ENCODE peak calls at places on chromosomes 4 and X, in nine cellular contexts. D, R, G, V, W, M, Q, J and A are unnamed samples.

GRCh38 chr4:184906480-184907097 is 80.8 kb upstream of the ACSL1 start:
- DNase-seq in D (no peak), R (no peak), G (no peak), V (no peak), W (no peak), M (no peak), Q (no peak), J (no peak), A (no peak)

GRCh38 chr4:40838742-40839141 is 89.0 kb downstream of the NSUN7 start:
- DNase-seq in D (no peak), R (no peak), G (no peak), V (no peak), W (no peak), M (no peak), Q (no peak), J (no peak), A (no peak)

GRCh38 chr4:70688795-70689231 is 481 bp downstream of the UTP3 start:
- DNase-seq in D (no peak), R (no peak), G (no peak), V (no peak), W (peak), M (no peak), Q (no peak), J (no peak), A (no peak)

GRCh38 chr4:4284827-4285618 is 4.9 kb downstream of the LYAR start:
- DNase-seq in D (no peak), R (no peak), G (no peak), V (no peak), W (peak), M (no peak), Q (no peak), J (no peak), A (no peak)

GRCh38 chr4:48138936-48139335 is 4.9 kb upstream of the TXK start:
- DNase-seq in D (no peak), R (no peak), G (no peak), V (no peak), W (no peak), M (no peak), Q (no peak), J (peak), A (peak)

GRCh38 chrX:22666441-22666840 is 333.3 kb upstream of the DDX53 start:
- DNase-seq in D (no peak), R (no peak), G (peak), V (no peak), W (peak), M (no peak), Q (no peak), J (peak), A (peak)

GRCh38 chr4:61923179-61923578 is 723.1 kb downstream of the ADGRL3 start:
- DNase-seq in D (no peak), R (no peak), G (no peak), V (no peak), W (no peak), M (no peak), Q (no peak), J (no peak), A (no peak)

GRCh38 chr4:7769936-7770674 is 169.6 kb downstream of the AFAP1 start:
- DNase-seq in D (no peak), R (no peak), G (peak), V (peak), W (peak), M (peak), Q (no peak), J (peak), A (no peak)

GRCh38 chr4:145069361-145069760 is 28.6 kb downstream of the ANAPC10 start:
- DNase-seq in D (no peak), R (no peak), G (no peak), V (no peak), W (no peak), M (no peak), Q (no peak), J (no peak), A (no peak)

GRCh38 chrX:34656842-34657780 is at the start of gene TMEM47:
- DNase-seq in D (peak), R (no peak), G (peak), V (peak), W (peak), M (peak), Q (peak), J (no peak), A (peak)

GRCh38 chrX:10415704-10416001 is 204.7 kb downstream of the MID1 start:
- DNase-seq in D (no peak), R (peak), G (no peak), V (no peak), W (no peak), M (no peak), Q (no peak), J (no peak), A (no peak)

GRCh38 chrX:149505671-149506070 is 565 bp upstream of the IDS start:
- DNase-seq in D (no peak), R (no peak), G (no peak), V (no peak), W (no peak), M (no peak), Q (no peak), J (no peak), A (no peak)

GRCh38 chr4:76726631-76727030 is 171.3 kb downstream of the SOWAHB start:
- DNase-seq in D (no peak), R (no peak), G (no peak), V (no peak), W (no peak), M (no peak), Q (no peak), J (no peak), A (no peak)

GRCh38 chr4:76725039-76725438 is 172.9 kb downstream of the SOWAHB start:
- DNase-seq in D (no peak), R (no peak), G (no peak), V (no peak), W (no peak), M (no peak), Q (no peak), J (no peak), A (no peak)

GRCh38 chr4:76723916-76724315 is 174.0 kb downstream of the SOWAHB start:
- DNase-seq in D (no peak), R (peak), G (no peak), V (no peak), W (no peak), M (no peak), Q (no peak), J (no peak), A (no peak)

GRCh38 chr4:76726141-76726540 is 171.8 kb downstream of the SOWAHB start:
- DNase-seq in D (no peak), R (no peak), G (no peak), V (no peak), W (no peak), M (no peak), Q (no peak), J (no peak), A (no peak)

GRCh38 chr4:76723373-76723772 is 174.6 kb downstream of the SOWAHB start:
- DNase-seq in D (no peak), R (no peak), G (no peak), V (no peak), W (no peak), M (no peak), Q (no peak), J (no peak), A (no peak)
- TF ChIP-seq CTCF in D (no peak), R (no peak), G (no peak), V (no peak), W (no peak), M (no peak), Q (peak), J (no peak), A (no peak)

GRCh38 chr4:26152051-26152450 is 168.8 kb upstream of the RBPJ start:
- DNase-seq in D (no peak), R (no peak), G (no peak), V (no peak), W (no peak), M (no peak), Q (no peak), J (no peak), A (no peak)

GRCh38 chr4:26145212-26145611 is 175.6 kb upstream of the RBPJ start:
- DNase-seq in D (no peak), R (no peak), G (no peak), V (no peak), W (peak), M (no peak), Q (no peak), J (no peak), A (no peak)

GRCh38 chr4:26148925-26149324 is 171.9 kb upstream of the RBPJ start:
- DNase-seq in D (no peak), R (no peak), G (no peak), V (no peak), W (no peak), M (no peak), Q (no peak), J (no peak), A (no peak)

GRCh38 chr4:26151615-26152014 is 169.2 kb upstream of the RBPJ start:
- DNase-seq in D (no peak), R (no peak), G (no peak), V (no peak), W (no peak), M (no peak), Q (no peak), J (no peak), A (no peak)

DNA sequence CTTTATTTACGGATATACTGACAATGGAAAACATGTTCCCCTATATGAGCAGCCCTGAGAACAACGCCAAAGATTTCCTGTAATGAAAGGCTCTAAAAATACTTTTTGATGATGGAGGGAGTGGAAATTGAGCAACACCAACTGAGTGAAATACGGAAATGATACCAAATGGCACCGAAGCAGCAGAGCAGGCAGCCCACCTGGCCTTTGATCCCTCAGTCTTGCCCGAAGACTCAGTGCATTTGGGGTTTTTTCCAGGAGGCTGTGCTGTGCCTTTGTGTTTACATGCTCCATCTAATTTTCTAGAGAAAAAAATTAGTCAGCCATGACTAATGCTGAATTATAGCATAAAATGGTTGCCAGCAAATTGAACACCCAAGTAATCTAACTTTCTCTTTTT is 169.9 kb upstream of the RBPJ start:
- DNase-seq in D (no peak), R (no peak), G (no peak), V (no peak), W (no peak), M (no peak), Q (no peak), J (peak), A (no peak)
- TF ChIP-seq CTCF in D (no peak), R (no peak), G (no peak), V (no peak), W (no peak), M (no peak), Q (no peak), J (no peak), A (no peak)

DNA sequence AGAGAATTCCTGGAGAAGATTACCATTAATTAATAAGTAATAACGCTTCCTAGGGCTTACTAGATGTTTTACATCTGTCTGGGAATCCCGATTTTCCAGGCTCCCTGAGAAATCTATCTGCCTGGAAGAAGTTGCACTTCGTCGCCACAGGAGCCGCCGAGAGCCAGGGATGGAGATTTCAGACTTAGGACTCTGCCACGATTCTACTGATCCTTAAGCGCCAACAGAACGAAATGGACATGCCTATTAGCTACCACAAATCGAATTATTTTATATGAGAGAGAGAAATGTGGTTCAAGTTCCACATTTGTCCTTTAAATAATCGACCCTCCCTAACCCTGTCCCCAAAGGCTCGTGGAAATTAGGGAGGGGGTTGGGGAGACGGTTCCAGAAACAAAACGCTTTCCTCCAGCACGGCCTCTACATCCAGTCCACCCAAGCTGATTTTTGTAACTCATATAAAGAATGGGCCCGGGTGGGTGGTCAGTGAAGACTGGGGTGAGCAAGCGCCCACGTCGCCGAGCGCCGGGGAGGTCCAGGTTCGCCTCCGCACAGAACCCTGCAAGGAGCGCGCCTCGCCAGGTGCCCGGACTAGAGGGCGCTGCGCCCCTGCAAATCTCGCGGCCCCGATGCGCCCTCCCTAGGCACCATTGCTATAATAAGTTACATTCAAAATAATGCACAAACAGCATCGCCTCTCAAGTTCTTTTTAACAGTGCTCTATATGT is 1.9 kb upstream of the FAT1 start:
- DNase-seq in D (peak), R (peak), G (peak), V (peak), W (peak), M (peak), Q (peak), J (peak), A (peak)
- TF ChIP-seq CTCF in D (peak), R (peak), G (peak), V (peak), W (peak), M (peak), Q (peak), J (no peak), A (no peak)

GRCh38 chr4:147056951-147057630 is 111.4 kb upstream of the TTC29 start:
- DNase-seq in D (no peak), R (no peak), G (peak), V (no peak), W (no peak), M (no peak), Q (no peak), J (no peak), A (no peak)
- TF ChIP-seq CTCF in D (no peak), R (no peak), G (no peak), V (no peak), W (no peak), M (no peak), Q (no peak), J (no peak), A (no peak)